ENCODE peak calls at places on chromosomes 4 and X, in four cellular contexts. S is breast epithelium, O is foreskin fibroblast, X is left lung. J is an unnamed sample.

GRCh38 chrX:856901-857300 is 226.3 kb downstream of the SHOX start:
- DNase-seq in X (no peak), S (no peak), O (no peak), J (no peak)

GRCh38 chr4:86250006-86250405 is 109.8 kb downstream of the MAPK10 start:
- DNase-seq in X (no peak), S (no peak), O (peak; percentile 34), J (no peak)

GRCh38 chr4:122129061-122129460 is 23.1 kb upstream of the BLTP1 start:
- DNase-seq in S (no peak), X (no peak), O (no peak), J (no peak)

GRCh38 chrX:19347916-19348315 is 4.2 kb downstream of the PDHA1 start:
- DNase-seq in S (no peak), X (no peak), O (no peak), J (no peak)

GRCh38 chrX:46666831-46667230 is 92.1 kb downstream of the SLC9A7 start:
- DNase-seq in S (no peak), O (peak; percentile 52), X (no peak), J (no peak)

GRCh38 chr4:118285931-118286330 is 66.9 kb downstream of the PRSS12 start:
- DNase-seq in X (no peak), O (no peak), S (no peak), J (no peak)

GRCh38 chr4:187578103-187578502 is 417.5 kb upstream of the ZFP42 start:
- DNase-seq in S (no peak), O (no peak), X (no peak), J (no peak)

GRCh38 chrX:31057691-31058090 is 14.2 kb downstream of the FTHL17 start:
- DNase-seq in X (no peak), O (no peak), S (no peak), J (no peak)

GRCh38 chr4:96093057-96093456 is 253.2 kb downstream of the PDHA2 start:
- DNase-seq in O (no peak), X (no peak), S (no peak), J (no peak)

GRCh38 chr4:74097161-74097560 is 1.8 kb downstream of the CXCL2 start:
- DNase-seq in X (no peak), S (no peak), O (no peak), J (no peak)

GRCh38 chrX:122504026-122504425 is 680.1 kb upstream of the GRIA3 start:
- DNase-seq in O (no peak), S (no peak), X (no peak), J (no peak)

GRCh38 chr4:23857353-23857752 is 32.5 kb downstream of the PPARGC1A start:
- DNase-seq in O (peak; percentile 64), S (no peak), X (no peak), J (no peak)

GRCh38 chrX:65994519-65995501 is 45.1 kb downstream of the VSIG4 start:
- DNase-seq in S (no peak), O (no peak), X (no peak), J (no peak)

GRCh38 chr4:3838437-3839380 is 72.5 kb downstream of the ADRA2C start:
- DNase-seq in O (no peak), S (no peak), X (peak; percentile 38), J (no peak)

GRCh38 chrX:15206306-15206705 is 63.6 kb downstream of the ASB9 start:
- DNase-seq in S (no peak), O (no peak), X (no peak), J (no peak)

GRCh38 chr4:15774020-15774420 is 4.1 kb upstream of the CD38 start:
- DNase-seq in X (no peak), O (no peak), S (no peak), J (no peak)

GRCh38 chrX:17788439-17788838 is 51.1 kb downstream of the SCML1 start:
- DNase-seq in O (peak; percentile 71), S (peak; percentile 30), X (no peak), J (no peak)

GRCh38 chr4:105859233-105859632 is 36.0 kb upstream of the NPNT start:
- DNase-seq in X (no peak), S (no peak), O (peak; percentile 68), J (peak; percentile 29)

GRCh38 chrX:73992019-73992418 is 312.0 kb upstream of the ZCCHC13 start:
- DNase-seq in X (no peak), S (no peak), O (no peak), J (no peak)

GRCh38 chrX:115499112-115499805 is 61.7 kb upstream of the PLS3 start:
- DNase-seq in S (no peak), X (no peak), O (no peak), J (no peak)

GRCh38 chr4:87073570-87074470 is 139.0 kb downstream of the AFF1 start:
- DNase-seq in O (no peak), X (no peak), S (no peak), J (no peak)

GRCh38 chr4:63583561-63583960 is 825.7 kb downstream of the TECRL start:
- DNase-seq in S (no peak), O (no peak), X (no peak), J (no peak)

GRCh38 chr4:126560794-126561193 is 1072.0 kb upstream of the INTU start:
- DNase-seq in X (no peak), S (no peak), O (peak; percentile 4), J (no peak)
- H3K4me3 ChIP-seq in X (no peak overlapping the region), S (no peak overlapping the region), O (no peak overlapping the region), J (no peak overlapping the region)

GRCh38 chr4:138225477-138225876 is 16.7 kb downstream of the SLC7A11 start:
- DNase-seq in O (peak; percentile 47), X (no peak), S (no peak), J (no peak)

GRCh38 chr4:138224614-138225013 is 17.5 kb downstream of the SLC7A11 start:
- DNase-seq in S (no peak), O (no peak), X (no peak), J (no peak)

GRCh38 chr4:138218976-138219375 is 23.2 kb downstream of the SLC7A11 start:
- DNase-seq in X (no peak), O (no peak), S (no peak), J (no peak)

GRCh38 chr4:138223191-138223910 is 18.8 kb downstream of the SLC7A11 start:
- DNase-seq in S (no peak), O (no peak), X (no peak), J (no peak)

DNA sequence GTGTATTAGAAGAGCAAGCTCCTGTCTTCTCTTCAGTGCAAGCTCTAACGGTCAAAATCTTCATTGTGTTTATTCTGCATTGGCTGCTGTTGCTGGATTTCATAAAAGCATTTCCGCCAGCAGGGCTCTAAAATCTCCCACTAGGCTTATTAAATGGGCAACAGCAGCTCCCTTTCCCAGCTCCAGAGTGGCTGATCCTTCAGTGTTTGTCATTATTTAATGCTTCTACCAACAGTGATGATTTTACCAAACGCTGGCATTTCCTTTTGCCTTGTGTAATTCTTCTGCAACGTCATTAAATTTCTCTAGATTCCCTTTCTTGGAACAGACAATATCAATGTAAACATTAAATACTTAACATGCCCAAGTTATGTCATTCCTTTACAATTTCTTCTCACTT is 20.1 kb downstream of the SLC7A11 start:
- DNase-seq in S (no peak), X (no peak), O (peak; percentile 77), J (peak; percentile 88)
- TF ChIP-seq CTCF in S (no peak), X (no peak), O (no peak), J (peak; percentile 18)

DNA sequence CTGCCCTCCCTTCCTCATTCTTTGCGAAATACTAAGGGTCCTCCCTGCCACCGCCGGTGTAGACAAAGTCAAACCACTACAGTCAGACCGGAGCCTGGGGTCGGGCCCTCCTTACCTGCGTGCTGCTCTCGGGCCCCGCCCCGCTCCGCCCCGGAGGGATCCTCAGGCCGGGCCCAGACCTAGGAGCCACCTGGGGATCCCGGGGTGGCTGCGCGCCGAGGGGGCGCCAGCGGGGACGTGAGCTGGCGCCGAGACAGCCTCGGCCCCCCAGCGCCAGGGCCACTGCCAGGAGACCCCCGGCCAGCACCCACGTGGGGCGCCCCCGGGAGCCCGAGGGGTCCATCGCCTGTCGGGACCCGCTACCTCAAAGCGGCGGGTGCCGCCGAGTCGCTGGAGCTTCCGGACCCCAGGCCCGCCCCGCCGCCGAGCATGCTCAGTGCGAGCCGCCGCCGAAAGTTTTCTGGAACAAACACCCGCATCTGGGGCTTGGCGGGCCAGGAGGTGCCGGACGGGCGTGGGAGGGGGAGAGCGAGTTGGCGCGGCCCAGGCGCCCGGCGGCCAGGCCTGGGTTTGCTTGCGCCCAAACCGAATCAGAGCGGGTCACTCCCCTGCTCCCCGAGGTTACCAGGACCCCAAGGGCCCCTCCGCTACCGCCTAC is at the start of gene EVC2:
- DNase-seq in O (peak; percentile 85), S (peak; percentile 57), X (peak; percentile 88), J (no peak)
- H3K4me3 ChIP-seq in O (peak within 1 kb of the TSS; percentile 77), S (peak within 1 kb of the TSS; percentile 83), X (peak within 1 kb of the TSS; percentile 57), J (peak within 1 kb of the TSS; percentile 65)

DNA sequence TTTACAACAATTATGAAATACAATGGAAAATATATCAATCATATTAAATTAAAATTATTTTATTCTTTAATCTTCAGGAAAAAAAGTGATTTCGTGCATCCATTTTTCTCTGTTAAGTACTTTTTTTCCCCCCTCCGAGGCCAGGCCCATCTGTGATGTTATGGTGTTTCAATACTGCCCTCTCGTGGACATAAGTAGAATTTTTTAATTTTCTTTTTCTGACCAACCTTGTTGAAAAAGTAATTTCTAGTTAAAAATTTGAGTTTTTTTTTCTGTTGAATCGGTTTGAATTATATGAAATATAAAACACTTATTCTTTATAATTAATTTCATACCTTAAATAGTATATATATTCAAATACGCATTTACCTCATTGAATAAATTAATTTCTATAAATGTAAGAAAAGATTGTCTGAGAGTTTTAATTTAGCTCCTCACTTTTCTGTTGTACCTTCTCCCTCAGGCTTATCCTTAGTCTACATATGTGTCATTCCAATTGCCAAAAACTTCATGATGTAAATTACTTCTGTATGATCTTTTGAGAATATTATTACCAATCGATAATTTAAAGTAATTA is 175.8 kb upstream of the TECRL start:
- DNase-seq in S (no peak), X (no peak), O (peak; percentile 0), J (no peak)
- TF ChIP-seq CTCF in S (no peak), X (peak; percentile 28), O (peak; percentile 57), J (peak; percentile 16)

DNA sequence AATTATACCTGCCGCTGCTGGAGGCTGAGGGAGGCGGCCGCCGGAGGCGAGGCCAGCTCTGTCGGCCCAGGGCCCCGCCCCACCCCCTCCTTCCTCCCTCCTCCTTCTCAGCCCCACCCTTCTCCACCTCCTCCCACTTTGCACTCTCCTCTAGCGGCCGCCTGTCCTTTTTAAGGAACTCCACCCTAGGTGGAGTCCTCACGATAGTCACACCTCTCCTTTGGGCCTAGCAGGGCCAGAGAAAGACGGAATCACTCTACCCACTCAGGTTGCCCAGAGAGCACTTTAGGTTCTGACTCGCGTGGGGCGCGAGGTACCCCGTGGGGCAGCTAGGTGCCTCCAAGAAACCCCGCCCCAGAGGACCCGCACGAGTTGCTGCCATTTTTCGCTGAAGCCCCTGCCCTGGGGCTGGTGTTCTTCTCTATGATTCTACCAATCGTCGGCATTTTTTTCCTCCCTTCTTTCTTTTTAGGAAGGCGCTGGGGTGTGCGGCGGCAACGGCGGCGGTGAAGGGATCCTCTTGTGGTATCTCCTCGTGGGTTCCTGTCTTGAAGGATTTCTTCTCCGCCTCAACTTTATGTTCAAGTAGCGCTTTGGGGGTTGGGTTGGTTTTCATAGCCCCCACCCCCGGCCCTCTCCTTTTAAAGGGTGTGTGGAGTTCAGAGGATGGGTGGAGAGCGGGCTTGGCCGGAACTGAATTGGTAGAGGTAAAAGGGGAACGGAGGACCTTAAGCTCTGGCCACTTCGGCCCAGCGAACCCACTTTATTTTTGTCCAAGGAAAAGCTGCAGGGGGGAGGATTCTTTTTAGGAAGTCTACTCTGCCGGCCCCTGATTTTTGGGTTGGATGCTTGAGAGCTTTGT is at the start of gene KLF8:
- DNase-seq in O (peak; percentile 54), S (peak; percentile 43), X (peak; percentile 74), J (no peak)
- H3K4me3 ChIP-seq in O (peak within 1 kb of the TSS; percentile 46), S (peak within 1 kb of the TSS; percentile 54), X (peak within 1 kb of the TSS; percentile 45), J (no peak within 1 kb of the TSS)

J was measured in AG04449.